ENCODE peak calls at places on chromosomes 12 and 14, in seven cellular contexts. K is A172; L is GM12878; Z is left lung; W is activated CD4-positive, alpha-beta memory T cell treated with anti-CD3 and anti-CD28 coated beads, Interleukin-2, amount 10 ng/mL, durations not matched to agents 7 days and 5 days; M is lower leg skin; O is omental fat pad. V is an unnamed sample.

GRCh38 chr14:53646925-53647324 is 309.7 kb downstream of the BMP4 start:
- DNase-seq in K (no peak), L (no peak), Z (no peak), W (no peak), M (no peak), O (no peak), V (no peak)

GRCh38 chr12:51103977-51104376 is 20.6 kb upstream of the CSRNP2 start:
- DNase-seq in K (no peak), L (no peak), Z (no peak), W (no peak), M (no peak), O (no peak), V (no peak)

GRCh38 chr12:44728566-44728965 is 147.5 kb downstream of the NELL2 start:
- DNase-seq in K (no peak), L (no peak), Z (no peak), W (no peak), M (no peak), O (no peak), V (no peak)

GRCh38 chr12:128974881-128975280 is 121.6 kb downstream of the GLT1D1 start:
- DNase-seq in K (no peak), L (no peak), Z (no peak), W (no peak), M (no peak), O (no peak), V (no peak)

GRCh38 chr12:12600659-12601058 is 11.0 kb upstream of the CREBL2 start:
- DNase-seq in K (no peak), L (no peak), Z (peak), W (no peak), M (no peak), O (no peak), V (no peak)

GRCh38 chr14:21251215-21251614 is 18.0 kb downstream of the HNRNPC start:
- DNase-seq in K (no peak), L (no peak), Z (no peak), W (no peak), M (no peak), O (no peak), V (no peak)

GRCh38 chr14:81169711-81170103 is 51.1 kb downstream of the GTF2A1 start:
- DNase-seq in K (no peak), L (no peak), Z (peak), W (no peak), M (peak), O (no peak), V (peak)

GRCh38 chr14:75234173-75234855 is 44.3 kb upstream of the FOS start:
- DNase-seq in K (peak), L (no peak), Z (peak), W (no peak), M (no peak), O (no peak), V (peak)

GRCh38 chr12:48023386-48023785 is 19.1 kb upstream of the COL2A1 start:
- DNase-seq in K (no peak), L (no peak), Z (no peak), W (no peak), M (peak), O (no peak), V (no peak)

GRCh38 chr12:13777374-13777773 is 204.0 kb downstream of the GRIN2B start:
- DNase-seq in K (no peak), L (no peak), Z (no peak), W (no peak), M (no peak), O (no peak), V (no peak)

GRCh38 chr12:80222261-80222660 is 122.9 kb downstream of the OTOGL start:
- DNase-seq in K (no peak), L (no peak), Z (no peak), W (no peak), M (no peak), O (no peak), V (no peak)

GRCh38 chr12:11171953-11172675 is 1.1 kb downstream of the SMIM10L1 start:
- DNase-seq in K (peak), L (no peak), Z (no peak), W (no peak), M (no peak), O (no peak), V (no peak)

V was measured in aorta.